ENCODE peak calls at places on chromosome 14, in seven cellular contexts. One of them, this sample, is unnamed.

GRCh38 chr14:68696721-68697495 is 96.0 kb downstream of the ZFP36L1 start:
- DNase-seq in vagina: no peak
- DNase-seq in IMR-90: no peak
- DNase-seq in sigmoid colon: peak; percentile 40
- DNase-seq in A549: no peak
- DNase-seq in prostate gland: no peak
- DNase-seq in uterus: no peak
- DNase-seq in this sample: no peak

GRCh38 chr14:79332504-79333197 is 878.7 kb downstream of the DIO2 start:
- DNase-seq in A549: no peak
- DNase-seq in uterus: no peak
- DNase-seq in sigmoid colon: no peak
- DNase-seq in vagina: no peak
- DNase-seq in prostate gland: no peak
- DNase-seq in IMR-90: peak; percentile 26
- DNase-seq in this sample: no peak

GRCh38 chr14:100677925-100678765 is 48.5 kb upstream of the DLK1 start:
- DNase-seq in A549: no peak
- DNase-seq in uterus: peak; percentile 77
- DNase-seq in IMR-90: peak; percentile 52
- DNase-seq in prostate gland: no peak
- DNase-seq in vagina: no peak
- DNase-seq in sigmoid colon: peak; percentile 83
- DNase-seq in this sample: no peak

GRCh38 chr14:70123796-70124195 is 65.0 kb downstream of the SLC8A3 start:
- DNase-seq in prostate gland: no peak
- DNase-seq in uterus: no peak
- DNase-seq in vagina: no peak
- DNase-seq in sigmoid colon: no peak
- DNase-seq in IMR-90: no peak
- DNase-seq in A549: no peak
- DNase-seq in this sample: no peak

GRCh38 chr14:51145246-51145645 is 50.3 kb upstream of the TRIM9 start:
- DNase-seq in sigmoid colon: no peak
- DNase-seq in prostate gland: no peak
- DNase-seq in uterus: no peak
- DNase-seq in vagina: no peak
- DNase-seq in IMR-90: no peak
- DNase-seq in A549: no peak
- DNase-seq in this sample: no peak

GRCh38 chr14:61444215-61444768 is 122.9 kb downstream of the PRKCH start:
- DNase-seq in vagina: no peak
- DNase-seq in sigmoid colon: no peak
- DNase-seq in uterus: no peak
- DNase-seq in A549: no peak
- DNase-seq in IMR-90: no peak
- DNase-seq in prostate gland: no peak
- DNase-seq in this sample: no peak

GRCh38 chr14:104749111-104749649 is 3.8 kb upstream of the SIVA1 start:
- DNase-seq in uterus: no peak
- DNase-seq in sigmoid colon: peak; percentile 85
- DNase-seq in IMR-90: peak; percentile 58
- DNase-seq in A549: no peak
- DNase-seq in vagina: no peak
- DNase-seq in prostate gland: peak; percentile 42
- DNase-seq in this sample: no peak

GRCh38 chr14:20680843-20681347 is 3.5 kb upstream of the RNASE4 start:
- DNase-seq in vagina: no peak
- DNase-seq in prostate gland: no peak
- DNase-seq in A549: no peak
- DNase-seq in sigmoid colon: no peak
- DNase-seq in IMR-90: no peak
- DNase-seq in uterus: no peak
- DNase-seq in this sample: no peak

GRCh38 chr14:105182296-105183020 is 1.3 kb upstream of the NUDT14 start:
- DNase-seq in vagina: no peak
- DNase-seq in IMR-90: no peak
- DNase-seq in prostate gland: no peak
- DNase-seq in A549: no peak
- DNase-seq in uterus: no peak
- DNase-seq in sigmoid colon: no peak
- DNase-seq in this sample: no peak

GRCh38 chr14:100393906-100394732 is 71.0 kb downstream of the SLC25A47 start:
- DNase-seq in uterus: no peak
- DNase-seq in vagina: no peak
- DNase-seq in prostate gland: no peak
- DNase-seq in IMR-90: no peak
- DNase-seq in A549: no peak
- DNase-seq in sigmoid colon: peak; percentile 40
- DNase-seq in this sample: no peak

GRCh38 chr14:96592591-96593388 is 90.6 kb downstream of the PAPOLA start:
- DNase-seq in vagina: no peak
- DNase-seq in prostate gland: no peak
- DNase-seq in sigmoid colon: peak; percentile 59
- DNase-seq in A549: peak; percentile 89
- DNase-seq in IMR-90: peak; percentile 17
- DNase-seq in uterus: no peak
- DNase-seq in this sample: no peak

GRCh38 chr14:105292810-105293711 is 7.7 kb downstream of the BRF1 start:
- DNase-seq in A549: no peak
- DNase-seq in sigmoid colon: no peak
- DNase-seq in uterus: no peak
- DNase-seq in IMR-90: no peak
- DNase-seq in prostate gland: no peak
- DNase-seq in vagina: no peak
- DNase-seq in this sample: no peak

GRCh38 chr14:87628129-87628528 is 364.9 kb downstream of the GALC start:
- DNase-seq in prostate gland: no peak
- DNase-seq in sigmoid colon: no peak
- DNase-seq in A549: no peak
- DNase-seq in uterus: peak; percentile 49
- DNase-seq in vagina: no peak
- DNase-seq in IMR-90: peak; percentile 1
- DNase-seq in this sample: no peak

GRCh38 chr14:20811994-20812393 is 9.3 kb upstream of the RNASE1 start:
- DNase-seq in IMR-90: no peak
- DNase-seq in vagina: no peak
- DNase-seq in uterus: no peak
- DNase-seq in A549: no peak
- DNase-seq in sigmoid colon: no peak
- DNase-seq in prostate gland: no peak
- DNase-seq in this sample: no peak

GRCh38 chr14:93683241-93683640 is 105.0 kb downstream of the PRIMA1 start:
- DNase-seq in A549: no peak
- DNase-seq in prostate gland: no peak
- DNase-seq in sigmoid colon: no peak
- DNase-seq in IMR-90: no peak
- DNase-seq in uterus: no peak
- DNase-seq in vagina: no peak
- DNase-seq in this sample: no peak

GRCh38 chr14:104732355-104732804 is 8.4 kb downstream of the ADSS1 start:
- DNase-seq in uterus: no peak
- DNase-seq in prostate gland: no peak
- DNase-seq in IMR-90: no peak
- DNase-seq in vagina: no peak
- DNase-seq in sigmoid colon: no peak
- DNase-seq in A549: peak; percentile 44
- DNase-seq in this sample: no peak

GRCh38 chr14:51242545-51243490 is 2.8 kb downstream of the TMX1 start:
- DNase-seq in vagina: no peak
- DNase-seq in A549: no peak
- DNase-seq in IMR-90: no peak
- DNase-seq in uterus: no peak
- DNase-seq in prostate gland: no peak
- DNase-seq in sigmoid colon: no peak
- DNase-seq in this sample: no peak

GRCh38 chr14:104794641-104795467 is 694 bp downstream of the AKT1 start:
- DNase-seq in IMR-90: peak; percentile 19
- DNase-seq in sigmoid colon: no peak
- DNase-seq in vagina: no peak
- DNase-seq in prostate gland: no peak
- DNase-seq in uterus: no peak
- DNase-seq in A549: no peak
- DNase-seq in this sample: no peak

GRCh38 chr14:24297190-24297964 is 2.2 kb downstream of the DHRS1 start:
- DNase-seq in sigmoid colon: no peak
- DNase-seq in uterus: no peak
- DNase-seq in A549: peak; percentile 62
- DNase-seq in prostate gland: no peak
- DNase-seq in vagina: no peak
- DNase-seq in IMR-90: peak; percentile 28
- DNase-seq in this sample: no peak

GRCh38 chr14:75515631-75515999 is 6.7 kb upstream of the BATF start:
- DNase-seq in vagina: no peak
- DNase-seq in uterus: no peak
- DNase-seq in prostate gland: no peak
- DNase-seq in IMR-90: no peak
- DNase-seq in A549: no peak
- DNase-seq in sigmoid colon: no peak
- DNase-seq in this sample: no peak

GRCh38 chr14:95102678-95103039 is 54.7 kb downstream of the DICER1 start:
- DNase-seq in A549: no peak
- DNase-seq in prostate gland: no peak
- DNase-seq in vagina: no peak
- DNase-seq in uterus: no peak
- DNase-seq in sigmoid colon: no peak
- DNase-seq in IMR-90: no peak
- DNase-seq in this sample: no peak
- TF ChIP-seq POLR2A in A549: no peak
- TF ChIP-seq POLR2A in prostate gland: no peak
- TF ChIP-seq POLR2A in vagina: no peak
- TF ChIP-seq POLR2A in uterus: no peak
- TF ChIP-seq POLR2A in sigmoid colon: no peak
- TF ChIP-seq POLR2A in IMR-90: no peak
- TF ChIP-seq POLR2A in this sample: no peak

GRCh38 chr14:91716999-91717398 is 14.9 kb downstream of the CATSPERB start:
- DNase-seq in A549: no peak
- DNase-seq in uterus: no peak
- DNase-seq in prostate gland: no peak
- DNase-seq in IMR-90: no peak
- DNase-seq in vagina: no peak
- DNase-seq in sigmoid colon: no peak
- DNase-seq in this sample: no peak
- H3K27ac ChIP-seq in A549: no peak overlapping the region
- H3K27ac ChIP-seq in uterus: no peak overlapping the region
- H3K27ac ChIP-seq in prostate gland: no peak overlapping the region
- H3K27ac ChIP-seq in IMR-90: no peak overlapping the region
- H3K27ac ChIP-seq in vagina: no peak overlapping the region
- H3K27ac ChIP-seq in sigmoid colon: no peak overlapping the region
- H3K27ac ChIP-seq in this sample: no peak overlapping the region

GRCh38 chr14:103480595-103480994 is 42.0 kb downstream of the CKB start:
- DNase-seq in uterus: no peak
- DNase-seq in vagina: no peak
- DNase-seq in prostate gland: no peak
- DNase-seq in sigmoid colon: no peak
- DNase-seq in A549: no peak
- DNase-seq in IMR-90: no peak
- DNase-seq in this sample: no peak

GRCh38 chr14:103488071-103488470 is 34.6 kb downstream of the CKB start:
- DNase-seq in IMR-90: no peak
- DNase-seq in prostate gland: no peak
- DNase-seq in vagina: no peak
- DNase-seq in A549: no peak
- DNase-seq in sigmoid colon: no peak
- DNase-seq in uterus: no peak
- DNase-seq in this sample: no peak

GRCh38 chr14:103488960-103489359 is 33.7 kb downstream of the CKB start:
- DNase-seq in A549: no peak
- DNase-seq in uterus: no peak
- DNase-seq in vagina: no peak
- DNase-seq in IMR-90: peak; percentile 82
- DNase-seq in prostate gland: no peak
- DNase-seq in sigmoid colon: no peak
- DNase-seq in this sample: no peak

GRCh38 chr14:103485504-103485903 is 37.1 kb downstream of the CKB start:
- DNase-seq in sigmoid colon: no peak
- DNase-seq in vagina: no peak
- DNase-seq in prostate gland: no peak
- DNase-seq in A549: no peak
- DNase-seq in IMR-90: no peak
- DNase-seq in uterus: no peak
- DNase-seq in this sample: no peak

DNA sequence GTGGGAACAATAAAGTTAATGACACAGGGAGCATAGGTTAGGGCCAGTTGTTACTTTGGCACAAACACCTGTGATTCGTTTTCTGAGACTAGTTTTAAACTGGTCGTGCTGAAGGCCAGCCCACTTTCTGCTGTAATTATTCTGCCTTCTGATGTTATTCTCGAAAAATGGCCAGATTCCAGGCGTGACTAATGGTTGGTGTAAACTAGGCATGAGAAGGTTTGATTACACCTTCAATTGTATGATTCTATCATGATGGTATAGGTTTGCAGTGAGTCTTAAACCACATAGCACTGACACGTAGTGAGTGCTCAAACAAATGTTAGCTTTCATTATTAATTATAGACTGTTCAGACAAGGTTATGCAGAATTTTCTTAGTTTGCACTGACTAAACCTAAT is 39.0 kb downstream of the CKB start:
- DNase-seq in sigmoid colon: no peak
- DNase-seq in prostate gland: no peak
- DNase-seq in vagina: no peak
- DNase-seq in A549: no peak
- DNase-seq in uterus: no peak
- DNase-seq in IMR-90: peak; percentile 98
- DNase-seq in this sample: no peak
- H3K4me3 ChIP-seq in sigmoid colon: no peak overlapping the region
- H3K4me3 ChIP-seq in prostate gland: no peak overlapping the region
- H3K4me3 ChIP-seq in vagina: no peak overlapping the region
- H3K4me3 ChIP-seq in A549: no peak overlapping the region
- H3K4me3 ChIP-seq in uterus: no peak overlapping the region
- H3K4me3 ChIP-seq in IMR-90: peak overlapping the region; percentile 17
- H3K4me3 ChIP-seq in this sample: no peak overlapping the region

GRCh38 chr14:23119362-23120327 is 590 bp upstream of the CEBPE start:
- DNase-seq in A549: no peak
- DNase-seq in prostate gland: no peak
- DNase-seq in sigmoid colon: peak; percentile 55
- DNase-seq in IMR-90: no peak
- DNase-seq in uterus: no peak
- DNase-seq in vagina: no peak
- DNase-seq in this sample: no peak
- TF ChIP-seq POLR2A in A549: no peak
- TF ChIP-seq POLR2A in prostate gland: no peak
- TF ChIP-seq POLR2A in sigmoid colon: no peak
- TF ChIP-seq POLR2A in IMR-90: no peak
- TF ChIP-seq POLR2A in uterus: no peak
- TF ChIP-seq POLR2A in vagina: no peak
- TF ChIP-seq POLR2A in this sample: no peak

GRCh38 chr14:83607682-83608081 is 1922.3 kb upstream of the FLRT2 start:
- DNase-seq in A549: no peak
- DNase-seq in uterus: no peak
- DNase-seq in IMR-90: no peak
- DNase-seq in sigmoid colon: no peak
- DNase-seq in vagina: no peak
- DNase-seq in prostate gland: no peak
- DNase-seq in this sample: no peak

GRCh38 chr14:83611906-83612305 is 1918.0 kb upstream of the FLRT2 start:
- DNase-seq in sigmoid colon: no peak
- DNase-seq in uterus: no peak
- DNase-seq in IMR-90: no peak
- DNase-seq in prostate gland: no peak
- DNase-seq in vagina: no peak
- DNase-seq in A549: no peak
- DNase-seq in this sample: no peak
- H3K27ac ChIP-seq in sigmoid colon: no peak overlapping the region
- H3K27ac ChIP-seq in uterus: no peak overlapping the region
- H3K27ac ChIP-seq in IMR-90: no peak overlapping the region
- H3K27ac ChIP-seq in prostate gland: no peak overlapping the region
- H3K27ac ChIP-seq in vagina: no peak overlapping the region
- H3K27ac ChIP-seq in A549: no peak overlapping the region
- H3K27ac ChIP-seq in this sample: no peak overlapping the region

This sample was measured in breast epithelium.